ENCODE peak calls at places on chromosomes 4 and X, in nine cellular contexts. One of them, this sample, is unnamed.
A peak's percentile ranks its signal among the peaks of the same experiment; 100 is the strongest.

GRCh38 chrX:145003443-145003842 is 243.9 kb upstream of the SPANXN1 start:
- DNase-seq in HS-5: no peak
- DNase-seq in AG04449: no peak
- DNase-seq in GM12865: no peak
- DNase-seq in stimulated activated naive B cell treated with anti-CD40 and anti-IgM and Interleukin-4, amounts not matched to agents 10 μg/mL and 1 μg/mL and 100 μg/mL, for 72 hours: no peak
- DNase-seq in A172: peak; percentile 55
- DNase-seq in EH: no peak
- DNase-seq in ecto neural progenitor cell: no peak
- DNase-seq in stimulated activated CD8-positive, alpha-beta memory T cell treated with anti-CD3 and anti-CD28 coated beads, Interleukin-4, amount 100 ng/mL, for 48 hours: no peak
- DNase-seq in this sample: no peak

GRCh38 chrX:78024349-78025108 is 55.1 kb upstream of the PGAM4 start:
- DNase-seq in HS-5: no peak
- DNase-seq in AG04449: no peak
- DNase-seq in GM12865: peak; percentile 44
- DNase-seq in stimulated activated naive B cell treated with anti-CD40 and anti-IgM and Interleukin-4, amounts not matched to agents 10 μg/mL and 1 μg/mL and 100 μg/mL, for 72 hours: no peak
- DNase-seq in A172: peak; percentile 38
- DNase-seq in EH: peak; percentile 14
- DNase-seq in ecto neural progenitor cell: no peak
- DNase-seq in stimulated activated CD8-positive, alpha-beta memory T cell treated with anti-CD3 and anti-CD28 coated beads, Interleukin-4, amount 100 ng/mL, for 48 hours: no peak
- DNase-seq in this sample: peak; percentile 25

GRCh38 chrX:40127052-40127451 is 29.3 kb upstream of the BCOR start:
- DNase-seq in HS-5: no peak
- DNase-seq in AG04449: no peak
- DNase-seq in GM12865: peak; percentile 55
- DNase-seq in stimulated activated naive B cell treated with anti-CD40 and anti-IgM and Interleukin-4, amounts not matched to agents 10 μg/mL and 1 μg/mL and 100 μg/mL, for 72 hours: no peak
- DNase-seq in A172: no peak
- DNase-seq in EH: peak; percentile 44
- DNase-seq in ecto neural progenitor cell: no peak
- DNase-seq in stimulated activated CD8-positive, alpha-beta memory T cell treated with anti-CD3 and anti-CD28 coated beads, Interleukin-4, amount 100 ng/mL, for 48 hours: no peak
- DNase-seq in this sample: peak; percentile 92

GRCh38 chr4:32689520-32689919 is 1969.4 kb downstream of the PCDH7 start:
- DNase-seq in HS-5: peak; percentile 33
- DNase-seq in AG04449: no peak
- DNase-seq in GM12865: no peak
- DNase-seq in stimulated activated naive B cell treated with anti-CD40 and anti-IgM and Interleukin-4, amounts not matched to agents 10 μg/mL and 1 μg/mL and 100 μg/mL, for 72 hours: no peak
- DNase-seq in A172: peak; percentile 25
- DNase-seq in EH: no peak
- DNase-seq in ecto neural progenitor cell: no peak
- DNase-seq in stimulated activated CD8-positive, alpha-beta memory T cell treated with anti-CD3 and anti-CD28 coated beads, Interleukin-4, amount 100 ng/mL, for 48 hours: no peak
- DNase-seq in this sample: no peak

GRCh38 chr4:44446191-44446590 is 2.4 kb downstream of the KCTD8 start:
- DNase-seq in HS-5: no peak
- DNase-seq in AG04449: no peak
- DNase-seq in GM12865: no peak
- DNase-seq in stimulated activated naive B cell treated with anti-CD40 and anti-IgM and Interleukin-4, amounts not matched to agents 10 μg/mL and 1 μg/mL and 100 μg/mL, for 72 hours: no peak
- DNase-seq in A172: no peak
- DNase-seq in EH: no peak
- DNase-seq in ecto neural progenitor cell: no peak
- DNase-seq in stimulated activated CD8-positive, alpha-beta memory T cell treated with anti-CD3 and anti-CD28 coated beads, Interleukin-4, amount 100 ng/mL, for 48 hours: no peak
- DNase-seq in this sample: no peak

GRCh38 chr4:159355456-159355855 is 252.6 kb downstream of the RAPGEF2 start:
- DNase-seq in HS-5: no peak
- DNase-seq in AG04449: no peak
- DNase-seq in GM12865: no peak
- DNase-seq in stimulated activated naive B cell treated with anti-CD40 and anti-IgM and Interleukin-4, amounts not matched to agents 10 μg/mL and 1 μg/mL and 100 μg/mL, for 72 hours: no peak
- DNase-seq in A172: no peak
- DNase-seq in EH: no peak
- DNase-seq in ecto neural progenitor cell: no peak
- DNase-seq in stimulated activated CD8-positive, alpha-beta memory T cell treated with anti-CD3 and anti-CD28 coated beads, Interleukin-4, amount 100 ng/mL, for 48 hours: no peak
- DNase-seq in this sample: no peak

GRCh38 chr4:7023486-7023885 is 19.7 kb upstream of the TADA2B start:
- DNase-seq in HS-5: no peak
- DNase-seq in AG04449: no peak
- DNase-seq in GM12865: no peak
- DNase-seq in stimulated activated naive B cell treated with anti-CD40 and anti-IgM and Interleukin-4, amounts not matched to agents 10 μg/mL and 1 μg/mL and 100 μg/mL, for 72 hours: no peak
- DNase-seq in A172: no peak
- DNase-seq in EH: no peak
- DNase-seq in ecto neural progenitor cell: no peak
- DNase-seq in stimulated activated CD8-positive, alpha-beta memory T cell treated with anti-CD3 and anti-CD28 coated beads, Interleukin-4, amount 100 ng/mL, for 48 hours: no peak
- DNase-seq in this sample: no peak

GRCh38 chrX:41335590-41336331 is 1.8 kb downstream of the DDX3X start:
- DNase-seq in HS-5: no peak
- DNase-seq in AG04449: no peak
- DNase-seq in GM12865: no peak
- DNase-seq in stimulated activated naive B cell treated with anti-CD40 and anti-IgM and Interleukin-4, amounts not matched to agents 10 μg/mL and 1 μg/mL and 100 μg/mL, for 72 hours: no peak
- DNase-seq in A172: no peak
- DNase-seq in EH: peak; percentile 57
- DNase-seq in ecto neural progenitor cell: no peak
- DNase-seq in stimulated activated CD8-positive, alpha-beta memory T cell treated with anti-CD3 and anti-CD28 coated beads, Interleukin-4, amount 100 ng/mL, for 48 hours: no peak
- DNase-seq in this sample: no peak

GRCh38 chrX:81195712-81196111 is 6.0 kb downstream of the HMGN5 start:
- DNase-seq in HS-5: no peak
- DNase-seq in AG04449: no peak
- DNase-seq in GM12865: peak; percentile 72
- DNase-seq in stimulated activated naive B cell treated with anti-CD40 and anti-IgM and Interleukin-4, amounts not matched to agents 10 μg/mL and 1 μg/mL and 100 μg/mL, for 72 hours: peak; percentile 36
- DNase-seq in A172: peak; percentile 11
- DNase-seq in EH: peak; percentile 57
- DNase-seq in ecto neural progenitor cell: peak; percentile 49
- DNase-seq in stimulated activated CD8-positive, alpha-beta memory T cell treated with anti-CD3 and anti-CD28 coated beads, Interleukin-4, amount 100 ng/mL, for 48 hours: peak; percentile 70
- DNase-seq in this sample: peak; percentile 70

GRCh38 chr4:184593461-184593860 is 55.8 kb downstream of the CASP3 start:
- DNase-seq in HS-5: no peak
- DNase-seq in AG04449: no peak
- DNase-seq in GM12865: no peak
- DNase-seq in stimulated activated naive B cell treated with anti-CD40 and anti-IgM and Interleukin-4, amounts not matched to agents 10 μg/mL and 1 μg/mL and 100 μg/mL, for 72 hours: no peak
- DNase-seq in A172: no peak
- DNase-seq in EH: no peak
- DNase-seq in ecto neural progenitor cell: no peak
- DNase-seq in stimulated activated CD8-positive, alpha-beta memory T cell treated with anti-CD3 and anti-CD28 coated beads, Interleukin-4, amount 100 ng/mL, for 48 hours: no peak
- DNase-seq in this sample: no peak

GRCh38 chrX:17397074-17397473 is 22.1 kb downstream of the NHS start:
- DNase-seq in HS-5: no peak
- DNase-seq in AG04449: no peak
- DNase-seq in GM12865: no peak
- DNase-seq in stimulated activated naive B cell treated with anti-CD40 and anti-IgM and Interleukin-4, amounts not matched to agents 10 μg/mL and 1 μg/mL and 100 μg/mL, for 72 hours: no peak
- DNase-seq in A172: peak; percentile 59
- DNase-seq in EH: peak; percentile 56
- DNase-seq in ecto neural progenitor cell: no peak
- DNase-seq in stimulated activated CD8-positive, alpha-beta memory T cell treated with anti-CD3 and anti-CD28 coated beads, Interleukin-4, amount 100 ng/mL, for 48 hours: no peak
- DNase-seq in this sample: no peak

GRCh38 chrX:19646298-19646697 is 131.0 kb upstream of the MAP3K15 start:
- DNase-seq in HS-5: no peak
- DNase-seq in AG04449: no peak
- DNase-seq in GM12865: no peak
- DNase-seq in stimulated activated naive B cell treated with anti-CD40 and anti-IgM and Interleukin-4, amounts not matched to agents 10 μg/mL and 1 μg/mL and 100 μg/mL, for 72 hours: no peak
- DNase-seq in A172: no peak
- DNase-seq in EH: no peak
- DNase-seq in ecto neural progenitor cell: no peak
- DNase-seq in stimulated activated CD8-positive, alpha-beta memory T cell treated with anti-CD3 and anti-CD28 coated beads, Interleukin-4, amount 100 ng/mL, for 48 hours: no peak
- DNase-seq in this sample: no peak

GRCh38 chr4:54566608-54567007 is 91.1 kb upstream of the KIT start:
- DNase-seq in HS-5: no peak
- DNase-seq in AG04449: no peak
- DNase-seq in GM12865: peak; percentile 55
- DNase-seq in stimulated activated naive B cell treated with anti-CD40 and anti-IgM and Interleukin-4, amounts not matched to agents 10 μg/mL and 1 μg/mL and 100 μg/mL, for 72 hours: no peak
- DNase-seq in A172: no peak
- DNase-seq in EH: no peak
- DNase-seq in ecto neural progenitor cell: peak; percentile 37
- DNase-seq in stimulated activated CD8-positive, alpha-beta memory T cell treated with anti-CD3 and anti-CD28 coated beads, Interleukin-4, amount 100 ng/mL, for 48 hours: no peak
- DNase-seq in this sample: no peak

GRCh38 chr4:123398803-123399637 is 2.4 kb downstream of the SPRY1 start:
- DNase-seq in HS-5: no peak
- DNase-seq in AG04449: no peak
- DNase-seq in GM12865: peak; percentile 70
- DNase-seq in stimulated activated naive B cell treated with anti-CD40 and anti-IgM and Interleukin-4, amounts not matched to agents 10 μg/mL and 1 μg/mL and 100 μg/mL, for 72 hours: peak; percentile 82
- DNase-seq in A172: peak; percentile 12
- DNase-seq in EH: peak; percentile 52
- DNase-seq in ecto neural progenitor cell: peak; percentile 78
- DNase-seq in stimulated activated CD8-positive, alpha-beta memory T cell treated with anti-CD3 and anti-CD28 coated beads, Interleukin-4, amount 100 ng/mL, for 48 hours: peak; percentile 74
- DNase-seq in this sample: peak; percentile 58

GRCh38 chr4:94976371-94977011 is 218.7 kb downstream of the BMPR1B start:
- DNase-seq in HS-5: peak; percentile 77
- DNase-seq in AG04449: no peak
- DNase-seq in GM12865: no peak
- DNase-seq in stimulated activated naive B cell treated with anti-CD40 and anti-IgM and Interleukin-4, amounts not matched to agents 10 μg/mL and 1 μg/mL and 100 μg/mL, for 72 hours: no peak
- DNase-seq in A172: peak; percentile 38
- DNase-seq in EH: no peak
- DNase-seq in ecto neural progenitor cell: no peak
- DNase-seq in stimulated activated CD8-positive, alpha-beta memory T cell treated with anti-CD3 and anti-CD28 coated beads, Interleukin-4, amount 100 ng/mL, for 48 hours: no peak
- DNase-seq in this sample: no peak

GRCh38 chr4:2794707-2795557 is 2.0 kb downstream of the SH3BP2 start:
- DNase-seq in HS-5: no peak
- DNase-seq in AG04449: no peak
- DNase-seq in GM12865: no peak
- DNase-seq in stimulated activated naive B cell treated with anti-CD40 and anti-IgM and Interleukin-4, amounts not matched to agents 10 μg/mL and 1 μg/mL and 100 μg/mL, for 72 hours: no peak
- DNase-seq in A172: peak; percentile 73
- DNase-seq in EH: peak; percentile 86
- DNase-seq in ecto neural progenitor cell: peak; percentile 46
- DNase-seq in stimulated activated CD8-positive, alpha-beta memory T cell treated with anti-CD3 and anti-CD28 coated beads, Interleukin-4, amount 100 ng/mL, for 48 hours: no peak
- DNase-seq in this sample: no peak

GRCh38 chr4:88967883-88968316 is 89.1 kb downstream of the FAM13A start:
- DNase-seq in HS-5: no peak
- DNase-seq in AG04449: no peak
- DNase-seq in GM12865: no peak
- DNase-seq in stimulated activated naive B cell treated with anti-CD40 and anti-IgM and Interleukin-4, amounts not matched to agents 10 μg/mL and 1 μg/mL and 100 μg/mL, for 72 hours: no peak
- DNase-seq in A172: no peak
- DNase-seq in EH: no peak
- DNase-seq in ecto neural progenitor cell: no peak
- DNase-seq in stimulated activated CD8-positive, alpha-beta memory T cell treated with anti-CD3 and anti-CD28 coated beads, Interleukin-4, amount 100 ng/mL, for 48 hours: no peak
- DNase-seq in this sample: no peak

GRCh38 chr4:573122-573892 is 2.8 kb downstream of the TMEM271 start:
- DNase-seq in HS-5: no peak
- DNase-seq in AG04449: no peak
- DNase-seq in GM12865: no peak
- DNase-seq in stimulated activated naive B cell treated with anti-CD40 and anti-IgM and Interleukin-4, amounts not matched to agents 10 μg/mL and 1 μg/mL and 100 μg/mL, for 72 hours: no peak
- DNase-seq in A172: no peak
- DNase-seq in EH: no peak
- DNase-seq in ecto neural progenitor cell: no peak
- DNase-seq in stimulated activated CD8-positive, alpha-beta memory T cell treated with anti-CD3 and anti-CD28 coated beads, Interleukin-4, amount 100 ng/mL, for 48 hours: no peak
- DNase-seq in this sample: no peak

GRCh38 chr4:38313999-38314561 is 349.9 kb upstream of the KLF3 start:
- DNase-seq in HS-5: no peak
- DNase-seq in AG04449: no peak
- DNase-seq in GM12865: no peak
- DNase-seq in stimulated activated naive B cell treated with anti-CD40 and anti-IgM and Interleukin-4, amounts not matched to agents 10 μg/mL and 1 μg/mL and 100 μg/mL, for 72 hours: no peak
- DNase-seq in A172: peak; percentile 71
- DNase-seq in EH: peak; percentile 62
- DNase-seq in ecto neural progenitor cell: no peak
- DNase-seq in stimulated activated CD8-positive, alpha-beta memory T cell treated with anti-CD3 and anti-CD28 coated beads, Interleukin-4, amount 100 ng/mL, for 48 hours: no peak
- DNase-seq in this sample: no peak

GRCh38 chr4:1512738-1513660 is 106.8 kb upstream of the NKX1-1 start:
- DNase-seq in HS-5: no peak
- DNase-seq in AG04449: no peak
- DNase-seq in GM12865: no peak
- DNase-seq in stimulated activated naive B cell treated with anti-CD40 and anti-IgM and Interleukin-4, amounts not matched to agents 10 μg/mL and 1 μg/mL and 100 μg/mL, for 72 hours: peak; percentile 18
- DNase-seq in A172: no peak
- DNase-seq in EH: peak; percentile 12
- DNase-seq in ecto neural progenitor cell: peak; percentile 84
- DNase-seq in stimulated activated CD8-positive, alpha-beta memory T cell treated with anti-CD3 and anti-CD28 coated beads, Interleukin-4, amount 100 ng/mL, for 48 hours: peak; percentile 72
- DNase-seq in this sample: no peak

GRCh38 chrX:40579880-40580536 is 762 bp upstream of the ATP6AP2 start:
- DNase-seq in HS-5: no peak
- DNase-seq in AG04449: no peak
- DNase-seq in GM12865: no peak
- DNase-seq in stimulated activated naive B cell treated with anti-CD40 and anti-IgM and Interleukin-4, amounts not matched to agents 10 μg/mL and 1 μg/mL and 100 μg/mL, for 72 hours: no peak
- DNase-seq in A172: no peak
- DNase-seq in EH: no peak
- DNase-seq in ecto neural progenitor cell: no peak
- DNase-seq in stimulated activated CD8-positive, alpha-beta memory T cell treated with anti-CD3 and anti-CD28 coated beads, Interleukin-4, amount 100 ng/mL, for 48 hours: no peak
- DNase-seq in this sample: peak; percentile 13

GRCh38 chrX:103573205-103573604 is 12.1 kb upstream of the TCEAL4 start:
- DNase-seq in HS-5: no peak
- DNase-seq in AG04449: no peak
- DNase-seq in GM12865: no peak
- DNase-seq in stimulated activated naive B cell treated with anti-CD40 and anti-IgM and Interleukin-4, amounts not matched to agents 10 μg/mL and 1 μg/mL and 100 μg/mL, for 72 hours: no peak
- DNase-seq in A172: no peak
- DNase-seq in EH: no peak
- DNase-seq in ecto neural progenitor cell: no peak
- DNase-seq in stimulated activated CD8-positive, alpha-beta memory T cell treated with anti-CD3 and anti-CD28 coated beads, Interleukin-4, amount 100 ng/mL, for 48 hours: no peak
- DNase-seq in this sample: no peak

GRCh38 chr4:153156263-153156662 is 48.0 kb upstream of the TRIM2 start:
- DNase-seq in HS-5: no peak
- DNase-seq in AG04449: no peak
- DNase-seq in GM12865: no peak
- DNase-seq in stimulated activated naive B cell treated with anti-CD40 and anti-IgM and Interleukin-4, amounts not matched to agents 10 μg/mL and 1 μg/mL and 100 μg/mL, for 72 hours: no peak
- DNase-seq in A172: no peak
- DNase-seq in EH: no peak
- DNase-seq in ecto neural progenitor cell: no peak
- DNase-seq in stimulated activated CD8-positive, alpha-beta memory T cell treated with anti-CD3 and anti-CD28 coated beads, Interleukin-4, amount 100 ng/mL, for 48 hours: no peak
- DNase-seq in this sample: peak; percentile 30

GRCh38 chrX:12996934-12997435 is 22.1 kb downstream of the TMSB4X start:
- DNase-seq in HS-5: no peak
- DNase-seq in AG04449: no peak
- DNase-seq in GM12865: no peak
- DNase-seq in stimulated activated naive B cell treated with anti-CD40 and anti-IgM and Interleukin-4, amounts not matched to agents 10 μg/mL and 1 μg/mL and 100 μg/mL, for 72 hours: no peak
- DNase-seq in A172: no peak
- DNase-seq in EH: no peak
- DNase-seq in ecto neural progenitor cell: no peak
- DNase-seq in stimulated activated CD8-positive, alpha-beta memory T cell treated with anti-CD3 and anti-CD28 coated beads, Interleukin-4, amount 100 ng/mL, for 48 hours: no peak
- DNase-seq in this sample: no peak

GRCh38 chrX:53095796-53096195 is 1.9 kb downstream of the KANTR start:
- DNase-seq in HS-5: no peak
- DNase-seq in AG04449: no peak
- DNase-seq in GM12865: no peak
- DNase-seq in stimulated activated naive B cell treated with anti-CD40 and anti-IgM and Interleukin-4, amounts not matched to agents 10 μg/mL and 1 μg/mL and 100 μg/mL, for 72 hours: no peak
- DNase-seq in A172: no peak
- DNase-seq in EH: no peak
- DNase-seq in ecto neural progenitor cell: no peak
- DNase-seq in stimulated activated CD8-positive, alpha-beta memory T cell treated with anti-CD3 and anti-CD28 coated beads, Interleukin-4, amount 100 ng/mL, for 48 hours: no peak
- DNase-seq in this sample: no peak

GRCh38 chrX:114582698-114583395 is 1.0 kb upstream of the HTR2C start:
- DNase-seq in HS-5: no peak
- DNase-seq in AG04449: no peak
- DNase-seq in GM12865: no peak
- DNase-seq in stimulated activated naive B cell treated with anti-CD40 and anti-IgM and Interleukin-4, amounts not matched to agents 10 μg/mL and 1 μg/mL and 100 μg/mL, for 72 hours: no peak
- DNase-seq in A172: no peak
- DNase-seq in EH: no peak
- DNase-seq in ecto neural progenitor cell: peak; percentile 56
- DNase-seq in stimulated activated CD8-positive, alpha-beta memory T cell treated with anti-CD3 and anti-CD28 coated beads, Interleukin-4, amount 100 ng/mL, for 48 hours: no peak
- DNase-seq in this sample: no peak

GRCh38 chr4:75289843-75290616 is 224.2 kb downstream of the RCHY1 start:
- DNase-seq in HS-5: no peak
- DNase-seq in AG04449: no peak
- DNase-seq in GM12865: peak; percentile 67
- DNase-seq in stimulated activated naive B cell treated with anti-CD40 and anti-IgM and Interleukin-4, amounts not matched to agents 10 μg/mL and 1 μg/mL and 100 μg/mL, for 72 hours: peak; percentile 5
- DNase-seq in A172: peak; percentile 3
- DNase-seq in EH: peak; percentile 1
- DNase-seq in ecto neural progenitor cell: peak; percentile 52
- DNase-seq in stimulated activated CD8-positive, alpha-beta memory T cell treated with anti-CD3 and anti-CD28 coated beads, Interleukin-4, amount 100 ng/mL, for 48 hours: no peak
- DNase-seq in this sample: peak; percentile 31

GRCh38 chrX:44244008-44244407 is 99.5 kb downstream of the EFHC2 start:
- DNase-seq in HS-5: peak; percentile 2
- DNase-seq in AG04449: no peak
- DNase-seq in GM12865: peak; percentile 9
- DNase-seq in stimulated activated naive B cell treated with anti-CD40 and anti-IgM and Interleukin-4, amounts not matched to agents 10 μg/mL and 1 μg/mL and 100 μg/mL, for 72 hours: no peak
- DNase-seq in A172: peak; percentile 35
- DNase-seq in EH: peak; percentile 13
- DNase-seq in ecto neural progenitor cell: no peak
- DNase-seq in stimulated activated CD8-positive, alpha-beta memory T cell treated with anti-CD3 and anti-CD28 coated beads, Interleukin-4, amount 100 ng/mL, for 48 hours: no peak
- DNase-seq in this sample: peak; percentile 3

GRCh38 chrX:53284684-53285447 is 3.5 kb upstream of the IQSEC2 start:
- DNase-seq in HS-5: no peak
- DNase-seq in AG04449: no peak
- DNase-seq in GM12865: peak; percentile 39
- DNase-seq in stimulated activated naive B cell treated with anti-CD40 and anti-IgM and Interleukin-4, amounts not matched to agents 10 μg/mL and 1 μg/mL and 100 μg/mL, for 72 hours: peak; percentile 31
- DNase-seq in A172: peak; percentile 46
- DNase-seq in EH: peak; percentile 60
- DNase-seq in ecto neural progenitor cell: peak; percentile 73
- DNase-seq in stimulated activated CD8-positive, alpha-beta memory T cell treated with anti-CD3 and anti-CD28 coated beads, Interleukin-4, amount 100 ng/mL, for 48 hours: peak; percentile 68
- DNase-seq in this sample: peak; percentile 39

This sample was measured in OCI-LY7.